ENCODE peak calls at places on chromosomes 3 and 15, in eight cellular contexts. E is fibroblast of lung; G is psoas muscle; M is neural progenitor cell; A is mammary epithelial cell; C is heart left ventricle; K is aorta; X is naive thymus-derived CD4-positive, alpha-beta T cell. T is an unnamed sample. For H3K27me3 and H3K4me1, the result is how much of the 10 kb centered on the place peaks cover.

GRCh38 chr15:43534897-43535296 is 17.5 kb downstream of the MAP1A start:
- DNase-seq in E (no peak), G (no peak), M (no peak), A (no peak), C (no peak), K (no peak), X (no peak), T (no peak)

GRCh38 chr3:170270282-170270891 is 48.2 kb downstream of the PRKCI start:
- DNase-seq in E (no peak), G (no peak), M (no peak), A (no peak), C (no peak), K (no peak), X (no peak), T (no peak)

GRCh38 chr3:65811917-65812316 is 226.8 kb downstream of the MAGI1 start:
- DNase-seq in E (peak), G (no peak), M (peak), A (no peak), C (no peak), K (no peak), X (no peak), T (no peak)

GRCh38 chr15:48898083-48898482 is 20.1 kb downstream of the EID1 start:
- DNase-seq in E (no peak), G (no peak), M (no peak), A (peak), C (no peak), K (no peak), X (no peak), T (no peak)

GRCh38 chr3:184379375-184380209 is at the start of gene CHRD:
- DNase-seq in E (no peak), G (peak), M (peak), A (no peak), C (peak), K (no peak), X (no peak), T (no peak)

GRCh38 chr3:42991369-42992315 is 12.5 kb downstream of the GASK1A start:
- DNase-seq in E (peak), G (no peak), M (peak), A (no peak), C (no peak), K (no peak), X (no peak), T (no peak)

GRCh38 chr3:129855454-129856419 is 37.8 kb downstream of the TMCC1 start:
- DNase-seq in E (peak), G (no peak), M (no peak), A (peak), C (no peak), K (no peak), X (no peak), T (no peak)

GRCh38 chr15:74605810-74606179 is 9.8 kb upstream of the CLK3 start:
- DNase-seq in E (no peak), G (no peak), M (no peak), A (no peak), C (no peak), K (no peak), X (no peak), T (no peak)

GRCh38 chr3:138833908-138834358 is 795 bp downstream of the PIK3CB start:
- DNase-seq in E (peak), G (peak), M (peak), A (peak), C (no peak), K (no peak), X (peak), T (no peak)

GRCh38 chr15:66617137-66618090 is 51.6 kb upstream of the LCTL start:
- DNase-seq in E (peak), G (peak), M (no peak), A (peak), C (peak), K (peak), X (no peak), T (no peak)

GRCh38 chr15:29262738-29263137 is 6.9 kb downstream of the NSMCE3 start:
- DNase-seq in E (no peak), G (no peak), M (no peak), A (no peak), C (no peak), K (no peak), X (peak), T (no peak)

GRCh38 chr3:178847170-178847569 is 224.4 kb downstream of the ZMAT3 start:
- DNase-seq in E (peak), G (no peak), M (no peak), A (no peak), C (no peak), K (no peak), X (no peak), T (no peak)

GRCh38 chr3:42263354-42264346 is 2.3 kb downstream of the CCK start:
- DNase-seq in E (no peak), G (no peak), M (peak), A (no peak), C (no peak), K (no peak), X (no peak), T (no peak)

GRCh38 chr3:195893516-195893915 is 14.8 kb downstream of the TNK2 start:
- DNase-seq in E (no peak), G (peak), M (no peak), A (no peak), C (no peak), K (no peak), X (no peak), T (no peak)

GRCh38 chr15:85592148-85592547 is 202.6 kb downstream of the KLHL25 start:
- DNase-seq in E (peak), G (no peak), M (no peak), A (peak), C (no peak), K (no peak), X (no peak), T (no peak)

DNA sequence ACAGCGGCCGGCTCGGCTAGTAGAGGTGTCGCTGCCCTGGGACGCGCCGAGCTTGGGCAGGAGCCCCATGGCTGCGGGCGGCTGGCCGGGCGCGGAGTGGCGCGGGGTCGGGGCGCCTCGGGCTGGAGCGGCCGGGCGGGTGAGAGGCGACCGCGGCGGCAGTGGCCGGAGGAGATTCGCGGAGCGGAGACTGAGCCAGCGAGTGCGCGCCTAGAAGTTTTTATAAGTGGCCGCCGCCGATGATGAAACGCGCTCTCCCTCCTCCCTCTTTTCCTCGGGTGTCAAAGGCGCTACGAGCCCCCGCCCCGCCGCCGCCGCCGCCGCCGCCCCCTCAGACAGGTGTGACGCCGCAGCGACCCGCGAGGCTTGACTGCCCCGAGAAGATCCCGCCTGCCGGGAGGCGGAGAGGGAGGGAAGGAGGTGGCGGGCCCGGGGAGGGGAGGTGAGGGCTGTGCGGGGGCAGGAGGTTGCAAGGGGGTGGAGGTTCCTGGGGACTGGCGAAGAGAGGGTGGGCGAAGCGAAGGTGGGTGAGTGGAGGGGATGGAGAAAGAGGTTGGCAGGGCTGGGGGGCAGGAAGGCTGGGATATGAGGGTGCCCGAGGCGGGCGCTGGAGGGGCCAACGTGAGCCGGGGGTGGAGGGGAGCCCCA is at the start of gene SLCO2A1:
- DNase-seq in E (peak), G (no peak), M (peak), A (peak), C (no peak), K (no peak), X (no peak), T (no peak)
- H3K27me3 ChIP-seq in E (under half), G (under half), M (half or more), A (under half), C (under half), K (under half), X (under half), T (under half)

DNA sequence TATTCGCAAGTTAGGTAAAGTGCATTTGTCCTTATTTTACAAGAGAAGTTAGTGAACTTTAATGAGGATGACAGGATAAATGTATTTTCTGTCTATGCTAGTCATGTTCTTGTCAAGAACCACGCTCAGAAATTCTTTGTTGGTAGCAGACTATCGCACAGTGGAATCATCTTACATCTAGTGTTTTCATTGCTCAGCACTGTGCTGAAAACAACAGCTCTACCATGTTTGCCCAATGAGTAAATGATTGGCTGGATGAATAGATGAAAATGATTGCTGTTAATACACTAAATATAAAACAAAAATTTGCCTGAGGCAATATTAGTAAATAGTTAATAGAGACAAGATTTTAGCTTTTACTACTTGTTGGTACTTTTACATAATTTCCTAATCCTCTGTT is 265.3 kb upstream of the GOLIM4 start:
- DNase-seq in E (no peak), G (no peak), M (no peak), A (no peak), C (no peak), K (no peak), X (no peak), T (no peak)
- H3K4me1 ChIP-seq in E (under half), G (under half), M (under half), A (under half), C (under half), K (under half), X (under half), T (under half)

DNA sequence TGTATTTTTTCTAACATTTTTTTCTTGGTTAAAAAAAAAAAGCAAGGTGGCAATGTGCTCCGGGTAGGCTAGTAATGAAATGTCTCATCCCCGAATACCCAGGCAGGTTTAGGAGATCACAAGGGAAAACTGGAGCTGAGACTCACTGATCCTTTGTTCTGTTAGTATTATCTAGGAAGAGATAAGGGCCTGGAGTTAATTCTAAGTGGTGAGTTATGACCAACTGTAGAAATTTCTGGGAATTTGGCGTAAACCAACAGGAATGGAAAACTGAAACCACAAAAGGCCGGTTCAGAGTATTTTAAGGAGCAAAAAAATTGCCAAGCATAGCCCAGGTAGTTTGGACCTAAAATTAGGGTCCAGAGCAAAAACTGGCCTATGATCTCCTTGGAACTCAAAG is 12.4 kb downstream of the PPM1M start:
- DNase-seq in E (peak), G (no peak), M (no peak), A (no peak), C (no peak), K (no peak), X (no peak), T (no peak)
- H3K27me3 ChIP-seq in E (under half), G (under half), M (under half), A (under half), C (under half), K (under half), X (under half), T (under half)

GRCh38 chr15:58052334-58052733 is 13.2 kb downstream of the ALDH1A2 start:
- DNase-seq in E (no peak), G (no peak), M (no peak), A (no peak), C (no peak), K (no peak), X (no peak), T (no peak)
- H3K4me1 ChIP-seq in E (under half), G (under half), M (half or more), A (under half), C (under half), K (under half), X (under half), T (under half)

GRCh38 chr3:23785097-23785645 is 20.6 kb upstream of the UBE2E1 start:
- DNase-seq in E (no peak), G (no peak), M (no peak), A (no peak), C (no peak), K (no peak), X (no peak), T (no peak)
- H3K27me3 ChIP-seq in E (under half), G (under half), M (under half), A (under half), C (under half), K (under half), X (under half), T (under half)

GRCh38 chr3:127445581-127446368 is 144.8 kb downstream of the TPRA1 start:
- DNase-seq in E (no peak), G (no peak), M (no peak), A (peak), C (no peak), K (no peak), X (no peak), T (peak)

GRCh38 chr3:127441764-127442163 is 148.8 kb downstream of the TPRA1 start:
- DNase-seq in E (no peak), G (no peak), M (no peak), A (no peak), C (no peak), K (no peak), X (no peak), T (peak)

GRCh38 chr3:127444761-127445160 is 145.8 kb downstream of the TPRA1 start:
- DNase-seq in E (no peak), G (no peak), M (no peak), A (no peak), C (no peak), K (no peak), X (no peak), T (peak)

GRCh38 chr3:127442551-127442950 is 148.0 kb downstream of the TPRA1 start:
- DNase-seq in E (no peak), G (no peak), M (no peak), A (no peak), C (no peak), K (no peak), X (no peak), T (peak)

GRCh38 chr3:127443581-127444375 is 146.8 kb downstream of the TPRA1 start:
- DNase-seq in E (no peak), G (no peak), M (no peak), A (no peak), C (no peak), K (no peak), X (no peak), T (peak)
- H3K4me1 ChIP-seq in E (under half), G (under half), M (under half), A (under half), C (under half), K (under half), X (under half), T (under half)

GRCh38 chr15:89370120-89371077 is 35.8 kb upstream of the POLG start:
- DNase-seq in E (no peak), G (no peak), M (peak), A (no peak), C (no peak), K (no peak), X (no peak), T (no peak)
- H3K27me3 ChIP-seq in E (half or more), G (under half), M (half or more), A (half or more), C (half or more), K (under half), X (under half), T (half or more)

DNA sequence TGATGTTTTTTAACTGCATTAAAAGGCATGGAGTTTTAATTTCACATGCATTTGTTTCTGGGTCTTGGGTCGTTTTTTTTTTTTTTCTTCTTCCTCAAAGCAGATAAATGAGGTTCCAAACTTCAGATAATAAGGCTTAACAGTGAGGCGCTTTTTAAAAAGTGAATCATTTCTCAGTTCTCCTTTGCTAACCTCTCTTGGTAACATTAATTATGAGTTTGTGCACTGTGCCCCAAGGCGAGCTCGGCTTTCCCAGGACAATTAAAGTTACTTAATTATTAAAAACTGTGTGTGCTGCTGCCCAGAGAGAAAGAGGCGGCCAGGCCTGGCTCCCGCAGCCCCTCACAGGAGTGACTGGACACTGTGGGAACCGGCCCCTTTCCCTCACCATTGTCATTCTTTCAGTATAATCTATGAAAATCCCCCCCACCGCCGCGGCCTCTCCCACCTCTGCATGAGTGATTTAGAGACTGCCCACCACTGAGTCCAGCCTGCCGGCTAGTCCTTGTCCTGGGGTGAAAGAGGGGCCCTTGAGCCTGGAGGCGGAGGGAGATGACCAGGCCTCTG is 43.1 kb upstream of the HES1 start:
- DNase-seq in E (no peak), G (no peak), M (no peak), A (no peak), C (no peak), K (no peak), X (no peak), T (no peak)
- H3K4me1 ChIP-seq in E (under half), G (under half), M (under half), A (under half), C (under half), K (under half), X (under half), T (under half)

GRCh38 chr3:194386610-194387009 is 12.5 kb downstream of the GP5 start:
- DNase-seq in E (no peak), G (no peak), M (peak), A (no peak), C (no peak), K (no peak), X (no peak), T (no peak)

GRCh38 chr3:194387926-194388418 is 11.1 kb downstream of the GP5 start:
- DNase-seq in E (no peak), G (no peak), M (no peak), A (no peak), C (no peak), K (no peak), X (no peak), T (no peak)

GRCh38 chr3:194387276-194387675 is 11.8 kb downstream of the GP5 start:
- DNase-seq in E (no peak), G (no peak), M (no peak), A (no peak), C (no peak), K (no peak), X (no peak), T (no peak)

GRCh38 chr3:194389269-194389668 is 9.8 kb downstream of the GP5 start:
- DNase-seq in E (no peak), G (no peak), M (no peak), A (no peak), C (no peak), K (no peak), X (no peak), T (no peak)

GRCh38 chr3:194390835-194391234 is 8.2 kb downstream of the GP5 start:
- DNase-seq in E (no peak), G (no peak), M (no peak), A (no peak), C (no peak), K (no peak), X (no peak), T (no peak)
- H3K27me3 ChIP-seq in E (under half), G (under half), M (under half), A (under half), C (under half), K (under half), X (under half), T (under half)

GRCh38 chr3:4507010-4507596 is 14.0 kb downstream of the ITPR1 start:
- DNase-seq in E (no peak), G (no peak), M (no peak), A (no peak), C (no peak), K (no peak), X (no peak), T (no peak)

GRCh38 chr3:4505688-4506558 is 12.8 kb downstream of the ITPR1 start:
- DNase-seq in E (no peak), G (no peak), M (peak), A (no peak), C (no peak), K (no peak), X (no peak), T (no peak)

GRCh38 chr3:4504340-4505261 is 11.5 kb downstream of the ITPR1 start:
- DNase-seq in E (no peak), G (no peak), M (no peak), A (peak), C (no peak), K (no peak), X (peak), T (no peak)

GRCh38 chr3:4508048-4508981 is 15.2 kb downstream of the ITPR1 start:
- DNase-seq in E (no peak), G (no peak), M (peak), A (no peak), C (no peak), K (no peak), X (no peak), T (no peak)

GRCh38 chr3:4506559-4507009 is 13.4 kb downstream of the ITPR1 start:
- DNase-seq in E (no peak), G (no peak), M (no peak), A (no peak), C (no peak), K (no peak), X (no peak), T (no peak)
- H3K4me1 ChIP-seq in E (under half), G (under half), M (under half), A (under half), C (under half), K (under half), X (under half), T (under half)